ENCODE peak calls at places on chromosomes 11 and 22, in seven cellular contexts. One of them, this sample, is unnamed.

GRCh38 chr11:45850446-45850845 is 3.2 kb downstream of the CRY2 start:
- DNase-seq in psoas muscle: no peak
- DNase-seq in GM06990: no peak
- DNase-seq in coronary artery: no peak
- DNase-seq in brain microvascular endothelial cell: peak
- DNase-seq in endodermal cell: no peak
- DNase-seq in breast epithelium: no peak
- DNase-seq in this sample: no peak

GRCh38 chr22:37396488-37397084 is 30.7 kb downstream of the ELFN2 start:
- DNase-seq in psoas muscle: no peak
- DNase-seq in GM06990: no peak
- DNase-seq in coronary artery: no peak
- DNase-seq in brain microvascular endothelial cell: no peak
- DNase-seq in endodermal cell: no peak
- DNase-seq in breast epithelium: no peak
- DNase-seq in this sample: no peak

GRCh38 chr11:116932182-116932581 is 94.8 kb upstream of the APOA1 start:
- DNase-seq in psoas muscle: no peak
- DNase-seq in GM06990: no peak
- DNase-seq in coronary artery: no peak
- DNase-seq in brain microvascular endothelial cell: no peak
- DNase-seq in endodermal cell: no peak
- DNase-seq in breast epithelium: no peak
- DNase-seq in this sample: no peak

GRCh38 chr11:1202154-1202775 is 20.6 kb upstream of the MUC5B start:
- DNase-seq in psoas muscle: peak
- DNase-seq in GM06990: peak
- DNase-seq in coronary artery: peak
- DNase-seq in brain microvascular endothelial cell: no peak
- DNase-seq in endodermal cell: peak
- DNase-seq in breast epithelium: peak
- DNase-seq in this sample: no peak

GRCh38 chr11:26947379-26947844 is 46.5 kb upstream of the FIBIN start:
- DNase-seq in psoas muscle: peak
- DNase-seq in GM06990: no peak
- DNase-seq in coronary artery: peak
- DNase-seq in brain microvascular endothelial cell: peak
- DNase-seq in endodermal cell: no peak
- DNase-seq in breast epithelium: no peak
- DNase-seq in this sample: no peak

GRCh38 chr22:44721206-44721605 is 19.2 kb downstream of the PRR5 start:
- DNase-seq in psoas muscle: no peak
- DNase-seq in GM06990: no peak
- DNase-seq in coronary artery: no peak
- DNase-seq in brain microvascular endothelial cell: no peak
- DNase-seq in endodermal cell: no peak
- DNase-seq in breast epithelium: no peak
- DNase-seq in this sample: no peak

GRCh38 chr11:3913921-3914320 is 58.5 kb downstream of the STIM1 start:
- DNase-seq in psoas muscle: no peak
- DNase-seq in GM06990: no peak
- DNase-seq in coronary artery: no peak
- DNase-seq in brain microvascular endothelial cell: no peak
- DNase-seq in endodermal cell: no peak
- DNase-seq in breast epithelium: no peak
- DNase-seq in this sample: no peak

GRCh38 chr22:31977141-31977781 is 32.9 kb downstream of the YWHAH start:
- DNase-seq in psoas muscle: peak
- DNase-seq in GM06990: peak
- DNase-seq in coronary artery: no peak
- DNase-seq in brain microvascular endothelial cell: peak
- DNase-seq in endodermal cell: peak
- DNase-seq in breast epithelium: peak
- DNase-seq in this sample: peak

GRCh38 chr11:16924462-16924825 is 89.8 kb downstream of the PLEKHA7 start:
- DNase-seq in psoas muscle: no peak
- DNase-seq in GM06990: no peak
- DNase-seq in coronary artery: no peak
- DNase-seq in brain microvascular endothelial cell: no peak
- DNase-seq in endodermal cell: no peak
- DNase-seq in breast epithelium: no peak
- DNase-seq in this sample: peak

GRCh38 chr22:35426801-35427140 is 26.8 kb downstream of the MCM5 start:
- DNase-seq in psoas muscle: no peak
- DNase-seq in GM06990: no peak
- DNase-seq in coronary artery: no peak
- DNase-seq in brain microvascular endothelial cell: no peak
- DNase-seq in endodermal cell: no peak
- DNase-seq in breast epithelium: no peak
- DNase-seq in this sample: no peak

GRCh38 chr11:56509439-56509838 is 18.3 kb upstream of the OR5M8 start:
- DNase-seq in psoas muscle: no peak
- DNase-seq in GM06990: no peak
- DNase-seq in coronary artery: no peak
- DNase-seq in brain microvascular endothelial cell: no peak
- DNase-seq in endodermal cell: no peak
- DNase-seq in breast epithelium: no peak
- DNase-seq in this sample: no peak

GRCh38 chr11:118820412-118821357 is 29.7 kb upstream of the DDX6 start:
- DNase-seq in psoas muscle: peak
- DNase-seq in GM06990: peak
- DNase-seq in coronary artery: peak
- DNase-seq in brain microvascular endothelial cell: no peak
- DNase-seq in endodermal cell: peak
- DNase-seq in breast epithelium: peak
- DNase-seq in this sample: peak

GRCh38 chr11:114008331-114008730 is 33.4 kb downstream of the HTR3A start:
- DNase-seq in psoas muscle: no peak
- DNase-seq in GM06990: no peak
- DNase-seq in coronary artery: no peak
- DNase-seq in brain microvascular endothelial cell: no peak
- DNase-seq in endodermal cell: no peak
- DNase-seq in breast epithelium: no peak
- DNase-seq in this sample: no peak

GRCh38 chr22:32206774-32207758 is 2.2 kb upstream of the RFPL2 start:
- DNase-seq in psoas muscle: no peak
- DNase-seq in GM06990: no peak
- DNase-seq in coronary artery: no peak
- DNase-seq in brain microvascular endothelial cell: peak
- DNase-seq in endodermal cell: peak
- DNase-seq in breast epithelium: no peak
- DNase-seq in this sample: no peak

GRCh38 chr11:123903932-123904331 is 2.0 kb downstream of the OR8D4 start:
- DNase-seq in psoas muscle: no peak
- DNase-seq in GM06990: peak
- DNase-seq in coronary artery: no peak
- DNase-seq in brain microvascular endothelial cell: no peak
- DNase-seq in endodermal cell: no peak
- DNase-seq in breast epithelium: no peak
- DNase-seq in this sample: peak

GRCh38 chr11:45073575-45074225 is 72.7 kb upstream of the PRDM11 start:
- DNase-seq in psoas muscle: no peak
- DNase-seq in GM06990: no peak
- DNase-seq in coronary artery: no peak
- DNase-seq in brain microvascular endothelial cell: no peak
- DNase-seq in endodermal cell: no peak
- DNase-seq in breast epithelium: no peak
- DNase-seq in this sample: no peak

GRCh38 chr22:20026996-20027601 is 6.2 kb downstream of the TANGO2 start:
- DNase-seq in psoas muscle: no peak
- DNase-seq in GM06990: no peak
- DNase-seq in coronary artery: no peak
- DNase-seq in brain microvascular endothelial cell: no peak
- DNase-seq in endodermal cell: no peak
- DNase-seq in breast epithelium: no peak
- DNase-seq in this sample: no peak

GRCh38 chr22:41197046-41197807 is 7.9 kb upstream of the L3MBTL2 start:
- DNase-seq in psoas muscle: peak
- DNase-seq in GM06990: peak
- DNase-seq in coronary artery: peak
- DNase-seq in brain microvascular endothelial cell: peak
- DNase-seq in endodermal cell: peak
- DNase-seq in breast epithelium: peak
- DNase-seq in this sample: peak

GRCh38 chr11:64291746-64292457 is 800 bp downstream of the KCNK4 start:
- DNase-seq in psoas muscle: no peak
- DNase-seq in GM06990: no peak
- DNase-seq in coronary artery: no peak
- DNase-seq in brain microvascular endothelial cell: no peak
- DNase-seq in endodermal cell: no peak
- DNase-seq in breast epithelium: no peak
- DNase-seq in this sample: no peak

GRCh38 chr11:39113606-39114005 is 2345.8 kb downstream of the LRRC4C start:
- DNase-seq in psoas muscle: no peak
- DNase-seq in GM06990: no peak
- DNase-seq in coronary artery: no peak
- DNase-seq in brain microvascular endothelial cell: no peak
- DNase-seq in endodermal cell: no peak
- DNase-seq in breast epithelium: no peak
- DNase-seq in this sample: no peak
- TF ChIP-seq CTCF in psoas muscle: no peak
- TF ChIP-seq CTCF in GM06990: no peak
- TF ChIP-seq CTCF in coronary artery: no peak
- TF ChIP-seq CTCF in brain microvascular endothelial cell: no peak
- TF ChIP-seq CTCF in endodermal cell: no peak
- TF ChIP-seq CTCF in breast epithelium: no peak
- TF ChIP-seq CTCF in this sample: no peak

GRCh38 chr11:99117603-99118002 is 96.9 kb downstream of the CNTN5 start:
- DNase-seq in psoas muscle: no peak
- DNase-seq in GM06990: no peak
- DNase-seq in coronary artery: no peak
- DNase-seq in brain microvascular endothelial cell: no peak
- DNase-seq in endodermal cell: no peak
- DNase-seq in breast epithelium: no peak
- DNase-seq in this sample: no peak
- TF ChIP-seq CTCF in psoas muscle: no peak
- TF ChIP-seq CTCF in GM06990: no peak
- TF ChIP-seq CTCF in coronary artery: no peak
- TF ChIP-seq CTCF in brain microvascular endothelial cell: peak
- TF ChIP-seq CTCF in endodermal cell: peak
- TF ChIP-seq CTCF in breast epithelium: no peak
- TF ChIP-seq CTCF in this sample: no peak

DNA sequence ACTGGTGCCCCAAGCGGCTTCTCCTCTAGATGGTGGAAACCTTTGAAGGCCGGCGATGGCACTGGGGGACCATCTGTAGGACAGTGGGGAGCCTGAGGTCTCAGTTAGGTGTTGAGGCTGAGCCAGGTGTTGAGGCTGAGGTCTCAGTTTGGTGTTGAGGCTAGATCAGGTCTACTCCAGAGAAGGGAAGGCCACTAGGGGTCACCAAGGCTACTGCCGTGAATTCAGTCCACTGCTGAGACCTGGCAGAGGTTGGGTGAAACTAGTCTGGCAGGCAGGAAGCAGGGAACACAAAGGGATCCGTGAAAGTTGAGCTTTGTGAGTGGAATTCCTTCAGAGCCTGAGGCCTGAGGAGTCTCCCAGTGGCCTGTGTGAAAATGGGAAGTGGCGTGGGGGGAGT is 123.8 kb upstream of the FGF3 start:
- DNase-seq in psoas muscle: no peak
- DNase-seq in GM06990: no peak
- DNase-seq in coronary artery: no peak
- DNase-seq in brain microvascular endothelial cell: no peak
- DNase-seq in endodermal cell: peak
- DNase-seq in breast epithelium: no peak
- DNase-seq in this sample: no peak
- TF ChIP-seq CTCF in psoas muscle: no peak
- TF ChIP-seq CTCF in GM06990: peak
- TF ChIP-seq CTCF in coronary artery: no peak
- TF ChIP-seq CTCF in brain microvascular endothelial cell: peak
- TF ChIP-seq CTCF in endodermal cell: peak
- TF ChIP-seq CTCF in breast epithelium: no peak
- TF ChIP-seq CTCF in this sample: peak

DNA sequence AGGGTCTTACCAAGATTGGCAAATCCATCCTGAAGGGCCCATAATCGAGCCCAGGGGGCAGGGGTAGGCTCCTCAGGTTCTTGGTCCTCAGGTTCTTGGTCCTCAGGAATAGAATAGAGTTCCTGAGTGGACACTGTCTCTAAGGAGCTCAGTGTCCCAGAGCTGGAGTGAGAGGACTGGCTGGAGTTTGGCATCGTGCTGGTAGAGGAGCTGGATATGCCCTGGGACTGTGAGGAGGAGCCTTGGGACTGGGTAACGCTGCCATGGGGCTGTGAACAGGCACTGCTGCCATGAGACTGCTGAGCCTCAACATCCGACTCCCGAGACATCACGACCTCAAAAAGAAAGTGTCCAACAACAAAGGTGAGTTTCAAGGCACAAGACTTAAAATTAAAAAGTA is 7.2 kb downstream of the CHEK2 start:
- DNase-seq in psoas muscle: no peak
- DNase-seq in GM06990: no peak
- DNase-seq in coronary artery: no peak
- DNase-seq in brain microvascular endothelial cell: no peak
- DNase-seq in endodermal cell: peak
- DNase-seq in breast epithelium: no peak
- DNase-seq in this sample: no peak
- TF ChIP-seq CTCF in psoas muscle: no peak
- TF ChIP-seq CTCF in GM06990: no peak
- TF ChIP-seq CTCF in coronary artery: no peak
- TF ChIP-seq CTCF in brain microvascular endothelial cell: no peak
- TF ChIP-seq CTCF in endodermal cell: no peak
- TF ChIP-seq CTCF in breast epithelium: no peak
- TF ChIP-seq CTCF in this sample: no peak

DNA sequence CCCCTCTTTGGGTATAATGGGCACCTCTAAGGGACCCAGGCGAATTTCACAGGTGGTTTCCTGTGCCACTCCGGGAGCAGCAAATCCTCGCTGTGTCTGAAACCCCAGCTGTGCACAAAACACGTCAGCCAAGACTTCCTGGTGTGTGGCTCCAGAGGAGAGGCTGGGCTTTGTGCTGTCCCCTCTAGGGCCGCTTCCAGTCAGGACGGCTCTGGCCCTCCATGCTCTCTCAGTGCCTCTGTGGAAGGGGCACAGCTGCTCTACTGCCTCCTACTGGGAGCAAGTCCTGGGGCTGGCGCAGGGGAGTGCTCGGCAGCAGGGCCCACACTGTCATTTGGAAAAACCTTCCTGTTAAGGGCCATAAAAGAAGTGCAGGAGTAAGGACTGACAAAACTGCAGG is 23.7 kb upstream of the ARFGAP3 start:
- DNase-seq in psoas muscle: no peak
- DNase-seq in GM06990: no peak
- DNase-seq in coronary artery: no peak
- DNase-seq in brain microvascular endothelial cell: no peak
- DNase-seq in endodermal cell: peak
- DNase-seq in breast epithelium: no peak
- DNase-seq in this sample: no peak
- TF ChIP-seq CTCF in psoas muscle: peak
- TF ChIP-seq CTCF in GM06990: peak
- TF ChIP-seq CTCF in coronary artery: no peak
- TF ChIP-seq CTCF in brain microvascular endothelial cell: peak
- TF ChIP-seq CTCF in endodermal cell: peak
- TF ChIP-seq CTCF in breast epithelium: no peak
- TF ChIP-seq CTCF in this sample: peak